ENCODE peak calls at places on chromosomes 2 and 18, in nine cellular contexts. L, C, P, K, Y, I, A, X and E are unnamed samples. For H3K4me1 and H3K9me3, the result is how much of the 10 kb centered on the place peaks cover.

GRCh38 chr2:31189141-31189540 is 28.2 kb downstream of the CAPN14 start:
- DNase-seq in Y (no peak), C (no peak), A (no peak), X (no peak), K (no peak), I (no peak), L (no peak), P (no peak), E (no peak)

GRCh38 chr2:182482511-182482910 is 55.7 kb upstream of the PDE1A start:
- DNase-seq in I (no peak), P (no peak), K (no peak), Y (no peak), X (no peak), C (no peak), L (no peak), A (no peak), E (no peak)

GRCh38 chr2:185628985-185629384 is 109.6 kb upstream of the FSIP2 start:
- DNase-seq in A (no peak), C (peak), P (no peak), I (no peak), X (peak), K (no peak), L (no peak), Y (no peak), E (no peak)

GRCh38 chr2:215749092-215749957 is 264.0 kb downstream of the MREG start:
- DNase-seq in C (peak), X (peak), A (peak), K (no peak), Y (peak), L (peak), I (peak), P (peak), E (peak)

GRCh38 chr2:75605770-75606535 is 40.6 kb upstream of the MRPL19 start:
- DNase-seq in A (no peak), C (no peak), Y (peak), X (peak), P (no peak), I (no peak), L (no peak), K (peak), E (peak)

GRCh38 chr2:205754285-205754923 is 72.1 kb downstream of the NRP2 start:
- DNase-seq in K (no peak), I (no peak), P (no peak), A (no peak), L (no peak), X (no peak), C (no peak), Y (no peak), E (no peak)

GRCh38 chr2:149989447-149990063 is 402.0 kb upstream of the MMADHC start:
- DNase-seq in Y (peak), P (no peak), X (no peak), K (no peak), C (no peak), A (no peak), L (no peak), I (no peak), E (peak)

GRCh38 chr2:207791579-207792243 is 22.0 kb upstream of the FZD5 start:
- DNase-seq in P (no peak), I (no peak), X (no peak), K (no peak), C (no peak), A (no peak), L (no peak), Y (no peak), E (peak)

GRCh38 chr2:120017201-120017600 is 4.3 kb downstream of the EPB41L5 start:
- DNase-seq in P (no peak), X (no peak), Y (no peak), K (no peak), A (no peak), I (no peak), C (no peak), L (no peak), E (no peak)

GRCh38 chr2:238846503-238847431 is 1.1 kb upstream of the TWIST2 start:
- DNase-seq in P (peak), A (no peak), K (no peak), I (no peak), X (no peak), C (peak), L (no peak), Y (no peak), E (no peak)

GRCh38 chr2:11145350-11145749 is 9.9 kb upstream of the SLC66A3 start:
- DNase-seq in I (no peak), P (no peak), X (no peak), L (no peak), K (no peak), C (no peak), Y (no peak), A (no peak), E (no peak)

GRCh38 chr2:8502316-8502715 is 179.5 kb upstream of the ID2 start:
- DNase-seq in Y (no peak), K (no peak), X (peak), I (no peak), L (no peak), P (no peak), C (peak), A (no peak), E (peak)

GRCh38 chr18:5197032-5197434 is at the start of gene AKAIN1:
- DNase-seq in C (peak), P (peak), A (no peak), K (peak), Y (peak), I (peak), X (no peak), L (no peak), E (peak)

GRCh38 chr2:26568076-26568890 is 72.9 kb downstream of the CIB4 start:
- DNase-seq in A (no peak), X (peak), Y (no peak), P (peak), L (no peak), I (no peak), K (no peak), C (no peak), E (no peak)

GRCh38 chr2:26157580-26157979 is 15.3 kb upstream of the GAREM2 start:
- DNase-seq in I (no peak), P (no peak), A (no peak), L (no peak), K (no peak), Y (no peak), X (peak), C (no peak), E (no peak)

GRCh38 chr2:171225302-171225980 is 64.7 kb upstream of the TLK1 start:
- DNase-seq in P (no peak), Y (no peak), I (no peak), K (no peak), X (no peak), C (no peak), L (no peak), A (no peak), E (no peak)

GRCh38 chr18:59546164-59546563 is 151.1 kb downstream of the CCBE1 start:
- DNase-seq in I (no peak), X (no peak), C (no peak), L (no peak), A (no peak), P (no peak), K (no peak), Y (no peak), E (no peak)

GRCh38 chr2:227499971-227500630 is 28.1 kb downstream of the AGFG1 start:
- DNase-seq in K (no peak), L (no peak), X (no peak), C (no peak), Y (no peak), P (no peak), A (no peak), I (no peak), E (no peak)

GRCh38 chr2:227504700-227505099 is 32.7 kb downstream of the AGFG1 start:
- DNase-seq in C (no peak), I (no peak), Y (no peak), K (no peak), X (no peak), A (no peak), L (no peak), P (no peak), E (no peak)

GRCh38 chr2:227506456-227506855 is 34.5 kb downstream of the AGFG1 start:
- DNase-seq in P (no peak), X (no peak), Y (no peak), K (no peak), C (no peak), L (no peak), A (no peak), I (no peak), E (no peak)

GRCh38 chr2:227508001-227508400 is 36.0 kb downstream of the AGFG1 start:
- DNase-seq in C (no peak), I (no peak), A (no peak), X (no peak), P (no peak), L (no peak), Y (no peak), K (no peak), E (no peak)

GRCh38 chr2:227503433-227504406 is 31.8 kb downstream of the AGFG1 start:
- DNase-seq in A (no peak), L (no peak), P (no peak), Y (peak), I (peak), K (peak), X (peak), C (no peak), E (no peak)
- H3K4me1 ChIP-seq in A (under half), L (under half), P (under half), Y (under half), I (under half), K (half or more), X (under half), C (under half), E (under half)

DNA sequence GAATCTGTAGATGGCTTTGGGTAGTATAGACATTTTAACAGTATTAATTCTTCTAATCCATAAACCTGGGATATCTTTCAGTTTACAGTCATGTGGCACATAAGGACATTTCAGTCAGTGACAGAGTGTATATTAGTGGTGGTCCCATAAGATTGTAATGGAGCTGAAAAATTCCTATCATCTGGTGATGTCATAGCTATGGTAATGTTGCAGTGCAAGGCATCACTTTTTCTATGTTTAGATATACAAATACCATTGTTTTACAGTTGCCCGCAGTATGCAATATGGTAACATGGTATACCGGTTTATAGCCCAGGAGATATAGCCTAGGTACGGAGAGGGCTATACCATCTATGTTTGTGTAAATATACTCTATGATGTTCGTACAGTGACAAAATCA is 9.7 kb downstream of the CCDC150 start:
- DNase-seq in Y (no peak), A (no peak), L (no peak), X (no peak), P (no peak), I (no peak), K (no peak), C (no peak), E (no peak)
- H3K9me3 ChIP-seq in Y (under half), A (under half), L (under half), X (under half), P (under half), I (under half), K (under half), C (under half), E (under half)

DNA sequence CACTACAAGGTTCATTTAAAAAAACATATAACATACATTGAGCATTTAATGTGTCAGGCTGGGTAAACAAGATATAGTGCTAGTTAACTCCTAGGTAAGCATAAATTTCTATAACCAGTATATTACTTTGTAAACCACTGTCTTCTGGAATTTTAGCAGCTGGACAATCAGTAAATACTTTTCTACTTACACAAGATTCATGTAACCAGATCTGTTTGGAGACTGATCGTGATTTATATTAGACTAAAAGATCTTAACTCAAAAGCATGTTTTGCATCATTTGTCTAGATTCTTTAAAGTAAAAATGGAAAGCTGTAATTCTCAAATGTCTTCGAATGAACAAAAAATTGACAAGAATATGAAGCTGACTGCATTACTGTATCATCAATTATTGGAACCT is 941 bp upstream of the SGO2 start:
- DNase-seq in C (no peak), X (no peak), L (no peak), I (no peak), A (no peak), Y (no peak), K (no peak), P (no peak), E (no peak)
- H3K4me3 ChIP-seq in C (peak), X (no peak), L (no peak), I (no peak), A (no peak), Y (no peak), K (peak), P (no peak), E (no peak)

GRCh38 chr2:144330951-144331651 is 188.8 kb downstream of the ZEB2 start:
- DNase-seq in K (no peak), Y (no peak), C (peak), X (no peak), P (no peak), A (no peak), I (no peak), L (no peak), E (no peak)

GRCh38 chr2:144326845-144327244 is 193.1 kb downstream of the ZEB2 start:
- DNase-seq in P (no peak), L (no peak), Y (no peak), A (no peak), X (no peak), C (no peak), K (no peak), I (no peak), E (no peak)

GRCh38 chr2:144331652-144332355 is 188.1 kb downstream of the ZEB2 start:
- DNase-seq in L (peak), Y (no peak), K (peak), C (peak), X (peak), I (no peak), P (peak), A (peak), E (no peak)

GRCh38 chr2:144329472-144329871 is 190.4 kb downstream of the ZEB2 start:
- DNase-seq in K (no peak), I (no peak), P (no peak), C (no peak), L (no peak), X (no peak), A (no peak), Y (no peak), E (no peak)

DNA sequence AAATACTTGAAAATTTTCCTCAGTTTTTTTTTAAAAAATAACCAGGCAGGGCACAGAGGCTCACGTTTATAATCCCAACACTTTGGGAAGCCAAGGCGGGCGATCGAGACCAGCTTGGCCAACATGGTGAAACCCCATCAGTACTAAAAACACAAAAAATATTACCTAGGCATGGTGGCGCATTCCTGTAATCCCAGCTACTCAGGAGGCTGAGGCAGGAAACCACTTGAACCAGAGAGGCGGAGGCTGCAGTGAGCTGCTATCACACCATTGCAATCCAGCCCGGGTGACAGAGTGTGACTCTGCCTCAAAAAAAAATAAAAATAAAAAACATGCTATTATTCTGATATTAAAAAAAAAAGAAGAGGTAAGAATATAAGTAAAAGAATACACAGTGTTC is 191.0 kb downstream of the ZEB2 start:
- DNase-seq in C (no peak), A (no peak), P (no peak), L (no peak), K (no peak), I (no peak), Y (no peak), X (no peak), E (no peak)
- H3K4me1 ChIP-seq in C (under half), A (under half), P (under half), L (under half), K (under half), I (under half), Y (under half), X (under half), E (under half)

DNA sequence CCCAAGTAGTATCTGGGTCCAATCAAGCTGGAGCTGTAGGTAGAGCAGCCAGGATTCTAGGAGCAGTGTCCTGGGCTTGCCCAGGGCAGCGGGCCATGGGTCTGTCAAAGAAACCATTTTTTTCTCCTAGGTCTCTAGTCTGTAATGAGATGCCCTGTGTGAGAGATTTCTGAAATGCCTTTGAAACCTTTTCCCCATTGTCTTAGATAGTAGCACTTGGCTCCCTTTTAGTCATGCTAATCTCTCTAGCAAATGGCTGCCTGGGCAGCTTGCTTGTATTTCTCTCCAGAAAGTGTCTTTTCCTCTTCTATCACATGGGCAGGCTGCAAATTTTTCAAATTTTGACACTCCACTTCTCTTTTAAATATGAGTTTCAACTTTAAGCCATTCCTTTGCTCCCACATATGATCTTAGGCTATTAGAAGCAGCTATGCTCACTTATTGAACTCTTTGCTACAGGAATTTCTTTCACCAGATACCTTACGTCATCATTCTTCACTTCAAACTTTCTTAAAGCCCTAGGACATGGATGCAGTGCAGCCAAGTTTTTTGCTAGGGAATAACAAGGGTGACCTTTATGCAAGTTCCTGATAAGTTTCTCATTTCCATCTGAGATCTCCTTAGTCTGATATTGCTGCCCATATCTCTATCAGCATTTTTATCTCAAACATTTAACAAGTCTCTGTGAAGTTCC is 890.2 kb upstream of the VRK2 start:
- DNase-seq in I (no peak), X (no peak), A (no peak), K (no peak), Y (no peak), C (no peak), P (no peak), L (no peak), E (no peak)
- H3K9me3 ChIP-seq in I (under half), X (under half), A (under half), K (under half), Y (under half), C (under half), P (under half), L (under half), E (under half)

GRCh38 chr2:106581755-106582430 is 94.7 kb downstream of the CD8B2 start:
- DNase-seq in C (peak), X (peak), I (peak), P (peak), K (peak), Y (peak), A (no peak), L (no peak), E (peak)
- H3K4me3 ChIP-seq in C (peak), X (peak), I (no peak), P (peak), K (peak), Y (no peak), A (peak), L (peak), E (no peak)

GRCh38 chr18:75784413-75784812 is 356.9 kb upstream of the SMIM21 start:
- DNase-seq in P (no peak), X (no peak), Y (no peak), I (no peak), L (no peak), K (no peak), A (no peak), C (no peak), E (no peak)
- H3K4me1 ChIP-seq in P (under half), X (under half), Y (under half), I (under half), L (under half), K (under half), A (under half), C (under half), E (under half)